ENCODE peak calls at places on chromosome 9, in seven cellular contexts. One of them, this sample, is unnamed.

GRCh38 chr9:82781965-82782392 is 281.0 kb downstream of the RASEF start:
- DNase-seq in stomach: no peak
- DNase-seq in NCI-H69: peak; percentile 98
- DNase-seq in activated T-cell treated with anti-CD3 and anti-CD28 coated beads, Interleukin-2, amount 50 U/mL, for 1 hour: no peak
- DNase-seq in GM03348: no peak
- DNase-seq in Caco-2: no peak
- DNase-seq in T-cell: no peak
- DNase-seq in this sample: peak; percentile 50

GRCh38 chr9:130137870-130138653 is 34.1 kb upstream of the NCS1 start:
- DNase-seq in stomach: no peak
- DNase-seq in Caco-2: no peak
- DNase-seq in T-cell: no peak
- DNase-seq in GM03348: peak; percentile 91
- DNase-seq in NCI-H69: peak; percentile 68
- DNase-seq in activated T-cell treated with anti-CD3 and anti-CD28 coated beads, Interleukin-2, amount 50 U/mL, for 1 hour: no peak
- DNase-seq in this sample: no peak

GRCh38 chr9:134600431-134600830 is 41.2 kb upstream of the COL5A1 start:
- DNase-seq in Caco-2: no peak
- DNase-seq in activated T-cell treated with anti-CD3 and anti-CD28 coated beads, Interleukin-2, amount 50 U/mL, for 1 hour: no peak
- DNase-seq in T-cell: no peak
- DNase-seq in stomach: no peak
- DNase-seq in NCI-H69: no peak
- DNase-seq in GM03348: no peak
- DNase-seq in this sample: no peak

GRCh38 chr9:38761334-38761733 is 41.4 kb upstream of the FAM240B start:
- DNase-seq in stomach: no peak
- DNase-seq in GM03348: no peak
- DNase-seq in Caco-2: no peak
- DNase-seq in activated T-cell treated with anti-CD3 and anti-CD28 coated beads, Interleukin-2, amount 50 U/mL, for 1 hour: no peak
- DNase-seq in NCI-H69: no peak
- DNase-seq in T-cell: no peak
- DNase-seq in this sample: no peak

GRCh38 chr9:129458155-129458661 is 162.7 kb downstream of the C9orf50 start:
- DNase-seq in Caco-2: no peak
- DNase-seq in T-cell: peak; percentile 62
- DNase-seq in NCI-H69: no peak
- DNase-seq in stomach: peak; percentile 60
- DNase-seq in activated T-cell treated with anti-CD3 and anti-CD28 coated beads, Interleukin-2, amount 50 U/mL, for 1 hour: peak; percentile 65
- DNase-seq in GM03348: no peak
- DNase-seq in this sample: peak; percentile 44

GRCh38 chr9:83220737-83221136 is 157.8 kb upstream of the RASEF start:
- DNase-seq in NCI-H69: no peak
- DNase-seq in T-cell: no peak
- DNase-seq in stomach: peak; percentile 44
- DNase-seq in activated T-cell treated with anti-CD3 and anti-CD28 coated beads, Interleukin-2, amount 50 U/mL, for 1 hour: no peak
- DNase-seq in GM03348: peak; percentile 42
- DNase-seq in Caco-2: no peak
- DNase-seq in this sample: no peak

GRCh38 chr9:34253460-34253837 is 74.6 kb downstream of the UBAP1 start:
- DNase-seq in GM03348: peak; percentile 64
- DNase-seq in Caco-2: no peak
- DNase-seq in activated T-cell treated with anti-CD3 and anti-CD28 coated beads, Interleukin-2, amount 50 U/mL, for 1 hour: no peak
- DNase-seq in NCI-H69: no peak
- DNase-seq in stomach: no peak
- DNase-seq in T-cell: no peak
- DNase-seq in this sample: no peak

GRCh38 chr9:752201-752600 is 89.3 kb upstream of the DMRT1 start:
- DNase-seq in Caco-2: no peak
- DNase-seq in stomach: no peak
- DNase-seq in T-cell: no peak
- DNase-seq in GM03348: peak; percentile 72
- DNase-seq in NCI-H69: no peak
- DNase-seq in activated T-cell treated with anti-CD3 and anti-CD28 coated beads, Interleukin-2, amount 50 U/mL, for 1 hour: no peak
- DNase-seq in this sample: no peak

GRCh38 chr9:127187231-127187956 is 65.0 kb upstream of the ANGPTL2 start:
- DNase-seq in GM03348: peak; percentile 94
- DNase-seq in stomach: peak; percentile 60
- DNase-seq in T-cell: no peak
- DNase-seq in NCI-H69: peak; percentile 52
- DNase-seq in activated T-cell treated with anti-CD3 and anti-CD28 coated beads, Interleukin-2, amount 50 U/mL, for 1 hour: no peak
- DNase-seq in Caco-2: peak; percentile 26
- DNase-seq in this sample: no peak

GRCh38 chr9:135214706-135215105 is 127.2 kb downstream of the OLFM1 start:
- DNase-seq in T-cell: no peak
- DNase-seq in stomach: no peak
- DNase-seq in activated T-cell treated with anti-CD3 and anti-CD28 coated beads, Interleukin-2, amount 50 U/mL, for 1 hour: no peak
- DNase-seq in Caco-2: no peak
- DNase-seq in GM03348: no peak
- DNase-seq in NCI-H69: no peak
- DNase-seq in this sample: no peak

GRCh38 chr9:83024501-83025125 is 38.3 kb downstream of the RASEF start:
- DNase-seq in Caco-2: no peak
- DNase-seq in activated T-cell treated with anti-CD3 and anti-CD28 coated beads, Interleukin-2, amount 50 U/mL, for 1 hour: no peak
- DNase-seq in stomach: no peak
- DNase-seq in T-cell: no peak
- DNase-seq in NCI-H69: no peak
- DNase-seq in GM03348: no peak
- DNase-seq in this sample: no peak

GRCh38 chr9:112325127-112325526 is 8.3 kb downstream of the PTBP3 start:
- DNase-seq in stomach: no peak
- DNase-seq in activated T-cell treated with anti-CD3 and anti-CD28 coated beads, Interleukin-2, amount 50 U/mL, for 1 hour: no peak
- DNase-seq in NCI-H69: no peak
- DNase-seq in Caco-2: no peak
- DNase-seq in T-cell: no peak
- DNase-seq in GM03348: no peak
- DNase-seq in this sample: no peak

GRCh38 chr9:129619787-129620668 is 873 bp downstream of the C9orf50 start:
- DNase-seq in GM03348: peak; percentile 75
- DNase-seq in Caco-2: no peak
- DNase-seq in NCI-H69: peak; percentile 56
- DNase-seq in stomach: no peak
- DNase-seq in activated T-cell treated with anti-CD3 and anti-CD28 coated beads, Interleukin-2, amount 50 U/mL, for 1 hour: peak; percentile 44
- DNase-seq in T-cell: no peak
- DNase-seq in this sample: peak; percentile 63

GRCh38 chr9:20805766-20806165 is 121.7 kb downstream of the FOCAD start:
- DNase-seq in stomach: no peak
- DNase-seq in T-cell: no peak
- DNase-seq in activated T-cell treated with anti-CD3 and anti-CD28 coated beads, Interleukin-2, amount 50 U/mL, for 1 hour: no peak
- DNase-seq in NCI-H69: peak; percentile 30
- DNase-seq in Caco-2: no peak
- DNase-seq in GM03348: no peak
- DNase-seq in this sample: peak; percentile 22

GRCh38 chr9:1049641-1050040 is 516 bp upstream of the DMRT2 start:
- DNase-seq in NCI-H69: peak; percentile 6
- DNase-seq in T-cell: no peak
- DNase-seq in Caco-2: no peak
- DNase-seq in stomach: no peak
- DNase-seq in GM03348: no peak
- DNase-seq in activated T-cell treated with anti-CD3 and anti-CD28 coated beads, Interleukin-2, amount 50 U/mL, for 1 hour: no peak
- DNase-seq in this sample: no peak

GRCh38 chr9:15889555-15889954 is 336.7 kb downstream of the CCDC171 start:
- DNase-seq in Caco-2: no peak
- DNase-seq in stomach: no peak
- DNase-seq in GM03348: peak; percentile 54
- DNase-seq in NCI-H69: no peak
- DNase-seq in activated T-cell treated with anti-CD3 and anti-CD28 coated beads, Interleukin-2, amount 50 U/mL, for 1 hour: no peak
- DNase-seq in T-cell: no peak
- DNase-seq in this sample: no peak

GRCh38 chr9:138073408-138073807 is 195.8 kb downstream of the CACNA1B start:
- DNase-seq in T-cell: no peak
- DNase-seq in activated T-cell treated with anti-CD3 and anti-CD28 coated beads, Interleukin-2, amount 50 U/mL, for 1 hour: no peak
- DNase-seq in GM03348: no peak
- DNase-seq in Caco-2: no peak
- DNase-seq in NCI-H69: no peak
- DNase-seq in stomach: no peak
- DNase-seq in this sample: no peak

GRCh38 chr9:70979971-70980370 is 141.4 kb downstream of the TRPM3 start:
- DNase-seq in NCI-H69: no peak
- DNase-seq in activated T-cell treated with anti-CD3 and anti-CD28 coated beads, Interleukin-2, amount 50 U/mL, for 1 hour: no peak
- DNase-seq in GM03348: no peak
- DNase-seq in Caco-2: no peak
- DNase-seq in stomach: no peak
- DNase-seq in T-cell: no peak
- DNase-seq in this sample: peak; percentile 73

GRCh38 chr9:89774971-89775370 is 170.2 kb downstream of the GADD45G start:
- DNase-seq in Caco-2: no peak
- DNase-seq in activated T-cell treated with anti-CD3 and anti-CD28 coated beads, Interleukin-2, amount 50 U/mL, for 1 hour: no peak
- DNase-seq in stomach: no peak
- DNase-seq in T-cell: no peak
- DNase-seq in NCI-H69: no peak
- DNase-seq in GM03348: no peak
- DNase-seq in this sample: no peak

GRCh38 chr9:107742531-107743309 is 253.2 kb upstream of the KLF4 start:
- DNase-seq in Caco-2: no peak
- DNase-seq in GM03348: no peak
- DNase-seq in T-cell: no peak
- DNase-seq in stomach: no peak
- DNase-seq in NCI-H69: peak; percentile 18
- DNase-seq in activated T-cell treated with anti-CD3 and anti-CD28 coated beads, Interleukin-2, amount 50 U/mL, for 1 hour: no peak
- DNase-seq in this sample: no peak

GRCh38 chr9:5571629-5572232 is 57.2 kb upstream of the RIC1 start:
- DNase-seq in activated T-cell treated with anti-CD3 and anti-CD28 coated beads, Interleukin-2, amount 50 U/mL, for 1 hour: no peak
- DNase-seq in stomach: no peak
- DNase-seq in T-cell: no peak
- DNase-seq in Caco-2: no peak
- DNase-seq in NCI-H69: no peak
- DNase-seq in GM03348: no peak
- DNase-seq in this sample: no peak

GRCh38 chr9:101440714-101441230 is 5.2 kb upstream of the ALDOB start:
- DNase-seq in T-cell: no peak
- DNase-seq in activated T-cell treated with anti-CD3 and anti-CD28 coated beads, Interleukin-2, amount 50 U/mL, for 1 hour: no peak
- DNase-seq in NCI-H69: no peak
- DNase-seq in Caco-2: no peak
- DNase-seq in stomach: no peak
- DNase-seq in GM03348: no peak
- DNase-seq in this sample: no peak

GRCh38 chr9:107674937-107675277 is 185.3 kb upstream of the KLF4 start:
- DNase-seq in T-cell: no peak
- DNase-seq in NCI-H69: no peak
- DNase-seq in Caco-2: no peak
- DNase-seq in GM03348: peak; percentile 59
- DNase-seq in stomach: no peak
- DNase-seq in activated T-cell treated with anti-CD3 and anti-CD28 coated beads, Interleukin-2, amount 50 U/mL, for 1 hour: no peak
- DNase-seq in this sample: no peak

GRCh38 chr9:107648153-107648716 is 158.7 kb upstream of the KLF4 start:
- DNase-seq in NCI-H69: no peak
- DNase-seq in stomach: no peak
- DNase-seq in GM03348: peak; percentile 39
- DNase-seq in activated T-cell treated with anti-CD3 and anti-CD28 coated beads, Interleukin-2, amount 50 U/mL, for 1 hour: no peak
- DNase-seq in T-cell: no peak
- DNase-seq in Caco-2: no peak
- DNase-seq in this sample: no peak

GRCh38 chr9:109444771-109445320 is 53.3 kb downstream of the PTPN3 start:
- DNase-seq in NCI-H69: no peak
- DNase-seq in stomach: no peak
- DNase-seq in T-cell: no peak
- DNase-seq in GM03348: no peak
- DNase-seq in activated T-cell treated with anti-CD3 and anti-CD28 coated beads, Interleukin-2, amount 50 U/mL, for 1 hour: no peak
- DNase-seq in Caco-2: no peak
- DNase-seq in this sample: no peak

This sample was measured in retina.